ENCODE peak calls at places on chromosomes 3 and 15, in seven cellular contexts. One of them, this sample, is unnamed.

GRCh38 chr15:95898746-95899145 is 431.8 kb upstream of the NR2F2 start:
- DNase-seq in NCI-H1930: no peak
- DNase-seq in stimulated activated CD4-positive, alpha-beta T cell treated with anti-CD3 and anti-CD28 coated beads, Interleukin-15, amount 100 ng/mL, for 24 hours: no peak
- DNase-seq in activated T-cell treated with anti-CD3 and anti-CD28 coated beads for 1 hour: no peak
- DNase-seq in left cardiac atrium: no peak
- DNase-seq in Daoy: no peak
- DNase-seq in GM12891: no peak
- DNase-seq in this sample: no peak

GRCh38 chr3:141575879-141576743 is 89.3 kb downstream of the RASA2 start:
- DNase-seq in GM12891: no peak
- DNase-seq in stimulated activated CD4-positive, alpha-beta T cell treated with anti-CD3 and anti-CD28 coated beads, Interleukin-15, amount 100 ng/mL, for 24 hours: no peak
- DNase-seq in Daoy: no peak
- DNase-seq in activated T-cell treated with anti-CD3 and anti-CD28 coated beads for 1 hour: no peak
- DNase-seq in NCI-H1930: no peak
- DNase-seq in left cardiac atrium: no peak
- DNase-seq in this sample: no peak

GRCh38 chr3:169822983-169823382 is 10.3 kb upstream of the LRRC34 start:
- DNase-seq in left cardiac atrium: no peak
- DNase-seq in NCI-H1930: no peak
- DNase-seq in stimulated activated CD4-positive, alpha-beta T cell treated with anti-CD3 and anti-CD28 coated beads, Interleukin-15, amount 100 ng/mL, for 24 hours: no peak
- DNase-seq in Daoy: no peak
- DNase-seq in GM12891: no peak
- DNase-seq in activated T-cell treated with anti-CD3 and anti-CD28 coated beads for 1 hour: no peak
- DNase-seq in this sample: no peak

GRCh38 chr3:38455639-38456430 is 2.1 kb downstream of the ACVR2B start:
- DNase-seq in GM12891: no peak
- DNase-seq in Daoy: peak
- DNase-seq in stimulated activated CD4-positive, alpha-beta T cell treated with anti-CD3 and anti-CD28 coated beads, Interleukin-15, amount 100 ng/mL, for 24 hours: no peak
- DNase-seq in left cardiac atrium: peak
- DNase-seq in activated T-cell treated with anti-CD3 and anti-CD28 coated beads for 1 hour: no peak
- DNase-seq in NCI-H1930: no peak
- DNase-seq in this sample: no peak

GRCh38 chr15:40911139-40911538 is 16.9 kb downstream of the VPS18 start:
- DNase-seq in stimulated activated CD4-positive, alpha-beta T cell treated with anti-CD3 and anti-CD28 coated beads, Interleukin-15, amount 100 ng/mL, for 24 hours: no peak
- DNase-seq in activated T-cell treated with anti-CD3 and anti-CD28 coated beads for 1 hour: no peak
- DNase-seq in NCI-H1930: no peak
- DNase-seq in left cardiac atrium: no peak
- DNase-seq in Daoy: no peak
- DNase-seq in GM12891: no peak
- DNase-seq in this sample: no peak

GRCh38 chr3:134311265-134311664 is 60.6 kb upstream of the RYK start:
- DNase-seq in Daoy: peak
- DNase-seq in left cardiac atrium: no peak
- DNase-seq in GM12891: no peak
- DNase-seq in stimulated activated CD4-positive, alpha-beta T cell treated with anti-CD3 and anti-CD28 coated beads, Interleukin-15, amount 100 ng/mL, for 24 hours: no peak
- DNase-seq in NCI-H1930: no peak
- DNase-seq in activated T-cell treated with anti-CD3 and anti-CD28 coated beads for 1 hour: no peak
- DNase-seq in this sample: no peak

GRCh38 chr3:12175844-12176453 is 17.2 kb upstream of the TIMP4 start:
- DNase-seq in Daoy: peak
- DNase-seq in activated T-cell treated with anti-CD3 and anti-CD28 coated beads for 1 hour: no peak
- DNase-seq in left cardiac atrium: peak
- DNase-seq in stimulated activated CD4-positive, alpha-beta T cell treated with anti-CD3 and anti-CD28 coated beads, Interleukin-15, amount 100 ng/mL, for 24 hours: peak
- DNase-seq in NCI-H1930: no peak
- DNase-seq in GM12891: no peak
- DNase-seq in this sample: no peak

GRCh38 chr3:138684411-138684810 is 75.8 kb downstream of the FAIM start:
- DNase-seq in NCI-H1930: no peak
- DNase-seq in left cardiac atrium: no peak
- DNase-seq in GM12891: no peak
- DNase-seq in activated T-cell treated with anti-CD3 and anti-CD28 coated beads for 1 hour: no peak
- DNase-seq in Daoy: no peak
- DNase-seq in stimulated activated CD4-positive, alpha-beta T cell treated with anti-CD3 and anti-CD28 coated beads, Interleukin-15, amount 100 ng/mL, for 24 hours: no peak
- DNase-seq in this sample: no peak

GRCh38 chr15:58440181-58440910 is 8.6 kb downstream of the LIPC start:
- DNase-seq in stimulated activated CD4-positive, alpha-beta T cell treated with anti-CD3 and anti-CD28 coated beads, Interleukin-15, amount 100 ng/mL, for 24 hours: no peak
- DNase-seq in activated T-cell treated with anti-CD3 and anti-CD28 coated beads for 1 hour: no peak
- DNase-seq in GM12891: no peak
- DNase-seq in left cardiac atrium: no peak
- DNase-seq in NCI-H1930: no peak
- DNase-seq in Daoy: peak
- DNase-seq in this sample: no peak

GRCh38 chr3:28844688-28845324 is 436.1 kb upstream of the RBMS3 start:
- DNase-seq in NCI-H1930: no peak
- DNase-seq in left cardiac atrium: no peak
- DNase-seq in activated T-cell treated with anti-CD3 and anti-CD28 coated beads for 1 hour: no peak
- DNase-seq in stimulated activated CD4-positive, alpha-beta T cell treated with anti-CD3 and anti-CD28 coated beads, Interleukin-15, amount 100 ng/mL, for 24 hours: no peak
- DNase-seq in Daoy: no peak
- DNase-seq in GM12891: no peak
- DNase-seq in this sample: no peak

GRCh38 chr3:101340591-101340990 is 20.2 kb upstream of the IMPG2 start:
- DNase-seq in Daoy: no peak
- DNase-seq in left cardiac atrium: no peak
- DNase-seq in NCI-H1930: no peak
- DNase-seq in activated T-cell treated with anti-CD3 and anti-CD28 coated beads for 1 hour: no peak
- DNase-seq in stimulated activated CD4-positive, alpha-beta T cell treated with anti-CD3 and anti-CD28 coated beads, Interleukin-15, amount 100 ng/mL, for 24 hours: no peak
- DNase-seq in GM12891: no peak
- DNase-seq in this sample: no peak

GRCh38 chr3:3765661-3766060 is 33.6 kb upstream of the LRRN1 start:
- DNase-seq in Daoy: no peak
- DNase-seq in NCI-H1930: no peak
- DNase-seq in activated T-cell treated with anti-CD3 and anti-CD28 coated beads for 1 hour: no peak
- DNase-seq in left cardiac atrium: no peak
- DNase-seq in GM12891: no peak
- DNase-seq in stimulated activated CD4-positive, alpha-beta T cell treated with anti-CD3 and anti-CD28 coated beads, Interleukin-15, amount 100 ng/mL, for 24 hours: no peak
- DNase-seq in this sample: no peak

GRCh38 chr3:48561045-48561736 is 2.4 kb downstream of the UCN2 start:
- DNase-seq in NCI-H1930: no peak
- DNase-seq in stimulated activated CD4-positive, alpha-beta T cell treated with anti-CD3 and anti-CD28 coated beads, Interleukin-15, amount 100 ng/mL, for 24 hours: no peak
- DNase-seq in left cardiac atrium: peak
- DNase-seq in Daoy: peak
- DNase-seq in GM12891: peak
- DNase-seq in activated T-cell treated with anti-CD3 and anti-CD28 coated beads for 1 hour: no peak
- DNase-seq in this sample: no peak

GRCh38 chr15:96276438-96277210 is 53.9 kb upstream of the NR2F2 start:
- DNase-seq in NCI-H1930: no peak
- DNase-seq in activated T-cell treated with anti-CD3 and anti-CD28 coated beads for 1 hour: no peak
- DNase-seq in Daoy: no peak
- DNase-seq in left cardiac atrium: no peak
- DNase-seq in GM12891: no peak
- DNase-seq in stimulated activated CD4-positive, alpha-beta T cell treated with anti-CD3 and anti-CD28 coated beads, Interleukin-15, amount 100 ng/mL, for 24 hours: no peak
- DNase-seq in this sample: no peak

This sample was measured in NCI-H1048.